ENCODE peak calls at places on chromosomes 16 and 17, in six cellular contexts. Y, N, P, E, B and C are unnamed samples.

GRCh38 chr17:5571281-5571680 is 13.0 kb downstream of the NLRP1 start:
- DNase-seq in Y (no peak), B (no peak), N (no peak), P (no peak), E (no peak), C (no peak)

GRCh38 chr17:42424991-42425610 is 2.0 kb upstream of the CAVIN1 start:
- DNase-seq in P (no peak), E (no peak), Y (no peak), B (no peak), N (no peak), C (no peak)

GRCh38 chr16:20348365-20349185 is 3.9 kb downstream of the UMOD start:
- DNase-seq in E (no peak), N (peak; percentile 6), Y (no peak), B (no peak), P (no peak), C (no peak)

GRCh38 chr16:6076631-6077030 is 979.0 kb upstream of the EEF2KMT start:
- DNase-seq in B (no peak), E (no peak), N (no peak), P (no peak), Y (no peak), C (no peak)

GRCh38 chr16:47308601-47309000 is 152.3 kb downstream of the ITFG1 start:
- DNase-seq in Y (no peak), P (no peak), B (no peak), E (no peak), N (no peak), C (no peak)

GRCh38 chr16:3458278-3458851 is 14.9 kb downstream of the NAA60 start:
- DNase-seq in E (no peak), Y (no peak), P (no peak), N (no peak), B (no peak), C (no peak)

GRCh38 chr16:65908568-65908967 is 457.9 kb upstream of the CDH5 start:
- DNase-seq in B (no peak), P (no peak), Y (no peak), N (peak; percentile 26), E (no peak), C (no peak)

GRCh38 chr16:57032931-57033330 is 43.6 kb downstream of the NLRC5 start:
- DNase-seq in E (no peak), Y (no peak), P (no peak), N (no peak), B (no peak), C (no peak)

GRCh38 chr16:74726736-74727135 is 26.1 kb upstream of the MLKL start:
- DNase-seq in Y (no peak), N (peak; percentile 35), P (peak; percentile 53), E (no peak), B (no peak), C (no peak)

GRCh38 chr16:930511-930910 is 40.3 kb downstream of the LMF1 start:
- DNase-seq in N (no peak), Y (no peak), E (no peak), P (no peak), B (no peak), C (no peak)